ENCODE peak calls at places on chromosomes 1 and 21, in six cellular contexts. Y is right lobe of liver, Z is cardiac muscle cell, C is left ventricle myocardium inferior, A is breast epithelium, K is sigmoid colon. F is an unnamed sample. For H3K36me3, the result is how much of the 10 kb centered on the place peaks cover.

GRCh38 chr21:42040411-42041180 is 30.4 kb upstream of the ZBTB21 start:
- DNase-seq in Y (no peak), Z (no peak), C (no peak), A (no peak), K (peak), F (no peak)

GRCh38 chr1:30934613-30935012 is 26.1 kb upstream of the SDC3 start:
- DNase-seq in Y (no peak), Z (no peak), C (no peak), A (no peak), K (no peak), F (no peak)

GRCh38 chr21:41651830-41652229 is 115.0 kb downstream of the RIPK4 start:
- DNase-seq in Y (no peak), Z (no peak), C (no peak), A (no peak), K (no peak), F (peak)

GRCh38 chr1:65687435-65688214 is 105.1 kb upstream of the PDE4B start:
- DNase-seq in Y (peak), Z (peak), C (peak), A (peak), K (peak), F (peak)

GRCh38 chr1:244196890-244197289 is 145.8 kb downstream of the ZBTB18 start:
- DNase-seq in Y (no peak), Z (no peak), C (no peak), A (no peak), K (no peak), F (no peak)

GRCh38 chr1:226355679-226356583 is 47.0 kb upstream of the LIN9 start:
- DNase-seq in Y (no peak), Z (peak), C (peak), A (no peak), K (no peak), F (no peak)

GRCh38 chr1:66925944-66926343 is 1.2 kb downstream of the MIER1 start:
- DNase-seq in Y (no peak), Z (peak), C (no peak), A (no peak), K (no peak), F (no peak)

GRCh38 chr1:67705735-67706454 is 20.9 kb downstream of the GADD45A start:
- DNase-seq in Y (no peak), Z (no peak), C (no peak), A (no peak), K (no peak), F (no peak)

GRCh38 chr1:111366256-111366655 is 61.3 kb downstream of the OVGP1 start:
- DNase-seq in Y (no peak), Z (no peak), C (no peak), A (no peak), K (no peak), F (no peak)

GRCh38 chr1:149936076-149936991 is at the start of gene MTMR11:
- DNase-seq in Y (no peak), Z (no peak), C (no peak), A (no peak), K (peak), F (no peak)

GRCh38 chr1:220217383-220217988 is 54.8 kb downstream of the RAB3GAP2 start:
- DNase-seq in Y (no peak), Z (peak), C (no peak), A (no peak), K (no peak), F (no peak)

GRCh38 chr1:206591236-206591635 is 21.0 kb downstream of the EIF2D start:
- DNase-seq in Y (no peak), Z (no peak), C (no peak), A (no peak), K (no peak), F (no peak)

GRCh38 chr1:248848596-248848995 is 10.3 kb downstream of the ZNF692 start:
- DNase-seq in Y (no peak), Z (no peak), C (no peak), A (no peak), K (no peak), F (no peak)

GRCh38 chr1:116498789-116499628 is 71.8 kb downstream of the CD58 start:
- DNase-seq in Y (no peak), Z (peak), C (no peak), A (no peak), K (no peak), F (no peak)

GRCh38 chr21:42230636-42231035 is 11.7 kb downstream of the ABCG1 start:
- DNase-seq in Y (no peak), Z (no peak), C (no peak), A (no peak), K (peak), F (peak)

GRCh38 chr1:231385118-231385748 is 36.9 kb downstream of the EGLN1 start:
- DNase-seq in Y (no peak), Z (no peak), C (no peak), A (no peak), K (no peak), F (no peak)

GRCh38 chr1:30046751-30047150 is 676.6 kb downstream of the MATN1 start:
- DNase-seq in Y (no peak), Z (no peak), C (no peak), A (no peak), K (no peak), F (peak)

GRCh38 chr1:157540852-157541251 is 11.5 kb downstream of the FCRL5 start:
- DNase-seq in Y (no peak), Z (no peak), C (no peak), A (no peak), K (no peak), F (no peak)

GRCh38 chr1:162753001-162753658 is 37.4 kb upstream of the HSD17B7 start:
- DNase-seq in Y (no peak), Z (no peak), C (no peak), A (no peak), K (no peak), F (no peak)

GRCh38 chr1:33477451-33477850 is 5.0 kb downstream of the ZSCAN20 start:
- DNase-seq in Y (no peak), Z (no peak), C (no peak), A (no peak), K (no peak), F (no peak)

GRCh38 chr1:109570414-109570813 is 22.0 kb downstream of the GNAI3 start:
- DNase-seq in Y (no peak), Z (peak), C (no peak), A (no peak), K (no peak), F (no peak)

GRCh38 chr1:41580520-41581172 is 96.2 kb upstream of the EDN2 start:
- DNase-seq in Y (no peak), Z (no peak), C (no peak), A (no peak), K (no peak), F (no peak)

GRCh38 chr1:20696397-20697333 is 21.1 kb downstream of the KIF17 start:
- DNase-seq in Y (peak), Z (peak), C (peak), A (peak), K (peak), F (peak)

DNA sequence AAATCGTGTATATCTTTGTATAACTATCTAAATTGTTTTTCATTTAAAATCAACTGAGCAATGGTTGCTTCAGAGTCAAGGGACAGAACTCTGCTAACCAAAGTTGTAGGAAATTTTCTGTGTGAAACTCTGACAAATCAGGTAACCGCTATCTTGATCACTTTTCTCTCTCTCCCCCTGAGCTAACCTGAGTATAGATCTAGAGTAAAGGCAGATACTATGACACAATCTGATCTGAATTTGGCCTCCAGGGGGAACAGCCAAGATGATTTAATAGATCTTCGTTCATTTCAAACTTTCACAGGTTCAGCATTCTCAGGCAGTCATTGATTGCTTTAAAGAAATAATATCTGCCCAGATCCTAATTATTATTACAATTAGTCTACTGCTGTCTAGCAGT is 472.8 kb downstream of the NUF2 start:
- DNase-seq in Y (no peak), Z (no peak), C (no peak), A (no peak), K (no peak), F (no peak)
- H3K27ac ChIP-seq in Y (no peak), Z (no peak), C (no peak), A (no peak), K (no peak), F (no peak)

DNA sequence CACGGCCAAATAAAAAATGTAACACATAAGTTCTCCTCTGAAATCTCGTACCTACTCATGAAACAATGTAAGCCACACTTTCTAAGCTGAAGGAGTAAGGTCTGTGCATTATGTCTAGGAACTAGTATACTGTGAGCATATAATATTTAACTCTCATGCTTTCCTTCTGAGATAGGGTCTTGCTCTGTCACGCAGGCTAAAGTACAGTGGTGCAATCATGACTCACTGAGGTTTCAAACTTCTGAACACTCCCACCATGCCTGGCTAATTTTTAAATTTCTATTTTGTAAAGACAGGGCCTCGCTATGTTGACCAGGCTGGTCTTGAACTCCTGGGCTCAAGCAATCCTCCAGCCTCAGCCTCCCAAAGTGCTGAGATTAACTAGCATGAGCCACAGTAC is 71.3 kb downstream of the AHCTF1 start:
- DNase-seq in Y (no peak), Z (no peak), C (no peak), A (no peak), K (no peak), F (no peak)
- H3K36me3 ChIP-seq in Y (under half), Z (half or more), C (half or more), A (under half), K (under half), F (half or more)

GRCh38 chr1:234507626-234508387 is 28.8 kb upstream of the TARBP1 start:
- DNase-seq in Y (no peak), Z (no peak), C (no peak), A (no peak), K (peak), F (no peak)
- H3K4me3 ChIP-seq in Y (no peak), Z (no peak), C (no peak), A (no peak), K (no peak), F (no peak)

DNA sequence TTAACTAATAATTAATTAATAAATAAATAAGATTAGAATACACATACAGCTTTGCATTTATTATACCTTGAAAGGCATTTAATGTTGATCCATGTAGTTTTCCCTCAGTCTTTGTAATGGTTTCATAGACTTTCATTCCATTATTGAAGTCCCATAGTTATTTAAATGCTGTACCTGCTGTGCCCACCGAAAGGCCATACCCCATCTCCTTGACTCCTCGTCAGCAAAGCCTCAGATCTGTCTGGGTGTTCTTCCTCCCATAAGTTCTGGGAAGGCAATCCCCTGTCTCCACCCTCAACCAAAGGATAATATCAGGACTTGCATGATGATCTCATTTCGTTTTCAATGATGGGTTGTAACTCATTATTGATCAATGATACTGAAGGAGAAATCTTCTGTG is 17.1 kb downstream of the CCN1 start:
- DNase-seq in Y (no peak), Z (no peak), C (no peak), A (no peak), K (no peak), F (no peak)
- H3K27ac ChIP-seq in Y (no peak), Z (no peak), C (no peak), A (no peak), K (no peak), F (no peak)

GRCh38 chr1:93552751-93553455 is 105.0 kb downstream of the FNBP1L start:
- DNase-seq in Y (no peak), Z (no peak), C (peak), A (no peak), K (no peak), F (no peak)

GRCh38 chr1:93559045-93559444 is 111.1 kb downstream of the FNBP1L start:
- DNase-seq in Y (no peak), Z (no peak), C (no peak), A (no peak), K (no peak), F (no peak)

GRCh38 chr1:93556291-93556690 is 108.4 kb downstream of the FNBP1L start:
- DNase-seq in Y (no peak), Z (no peak), C (no peak), A (no peak), K (no peak), F (no peak)

GRCh38 chr1:93554883-93555872 is 107.3 kb downstream of the FNBP1L start:
- DNase-seq in Y (no peak), Z (peak), C (no peak), A (no peak), K (no peak), F (no peak)
- H3K36me3 ChIP-seq in Y (under half), Z (under half), C (under half), A (under half), K (under half), F (under half)

F was measured in upper lobe of right lung.